ENCODE peak calls at places on chromosome 9, in ten cellular contexts. E is fibroblast of lung; K is epithelial cell of esophagus; X is thoracic aorta; Q is HCT116; Z is GM06990; J is CD8-positive, alpha-beta T cell; W is cardiac fibroblast; L is cardiac muscle cell; N is small intestine. T is an unnamed sample.

GRCh38 chr9:111034573-111035539 is 3.4 kb downstream of the LPAR1 start:
- DNase-seq in E (peak), K (no peak), X (no peak), Q (no peak), Z (no peak), J (no peak), W (peak), L (peak), N (no peak), T (no peak)

GRCh38 chr9:123281659-123282342 is 13.4 kb upstream of the STRBP start:
- DNase-seq in E (no peak), K (no peak), X (no peak), Q (no peak), Z (no peak), J (no peak), W (no peak), L (no peak), N (no peak), T (no peak)

GRCh38 chr9:105114956-105115728 is 129.3 kb upstream of the SLC44A1 start:
- DNase-seq in E (peak), K (no peak), X (no peak), Q (no peak), Z (no peak), J (no peak), W (peak), L (peak), N (peak), T (peak)

GRCh38 chr9:35675732-35676392 is 2.1 kb downstream of the CA9 start:
- DNase-seq in E (no peak), K (no peak), X (no peak), Q (no peak), Z (no peak), J (no peak), W (no peak), L (peak), N (no peak), T (no peak)

GRCh38 chr9:123349691-123350480 is 6.1 kb upstream of the CRB2 start:
- DNase-seq in E (peak), K (peak), X (no peak), Q (peak), Z (peak), J (peak), W (peak), L (peak), N (peak), T (peak)

GRCh38 chr9:72826954-72827953 is 125.6 kb downstream of the ALDH1A1 start:
- DNase-seq in E (no peak), K (no peak), X (no peak), Q (no peak), Z (no peak), J (no peak), W (no peak), L (peak), N (peak), T (no peak)

GRCh38 chr9:126581893-126582292 is 31.8 kb upstream of the LMX1B start:
- DNase-seq in E (no peak), K (no peak), X (no peak), Q (no peak), Z (no peak), J (no peak), W (no peak), L (no peak), N (no peak), T (peak)

GRCh38 chr9:136567651-136568287 is 21.9 kb upstream of the NOTCH1 start:
- DNase-seq in E (peak), K (peak), X (peak), Q (peak), Z (no peak), J (no peak), W (peak), L (peak), N (peak), T (no peak)

GRCh38 chr9:136326061-136326776 is 1.1 kb upstream of the GPSM1 start:
- DNase-seq in E (peak), K (no peak), X (no peak), Q (no peak), Z (no peak), J (no peak), W (peak), L (peak), N (no peak), T (no peak)

GRCh38 chr9:97366889-97367288 is 45.0 kb upstream of the TDRD7 start:
- DNase-seq in E (no peak), K (no peak), X (no peak), Q (no peak), Z (no peak), J (no peak), W (no peak), L (no peak), N (no peak), T (no peak)

GRCh38 chr9:134188421-134189166 is 24.2 kb upstream of the RNU6ATAC start:
- DNase-seq in E (no peak), K (no peak), X (no peak), Q (no peak), Z (no peak), J (no peak), W (no peak), L (peak), N (no peak), T (no peak)

GRCh38 chr9:135617991-135618411 is 21.3 kb downstream of the GLT6D1 start:
- DNase-seq in E (no peak), K (no peak), X (no peak), Q (no peak), Z (no peak), J (no peak), W (no peak), L (no peak), N (no peak), T (no peak)

GRCh38 chr9:99059074-99059894 is 45.6 kb upstream of the TGFBR1 start:
- DNase-seq in E (no peak), K (no peak), X (no peak), Q (no peak), Z (peak), J (no peak), W (peak), L (no peak), N (peak), T (peak)

DNA sequence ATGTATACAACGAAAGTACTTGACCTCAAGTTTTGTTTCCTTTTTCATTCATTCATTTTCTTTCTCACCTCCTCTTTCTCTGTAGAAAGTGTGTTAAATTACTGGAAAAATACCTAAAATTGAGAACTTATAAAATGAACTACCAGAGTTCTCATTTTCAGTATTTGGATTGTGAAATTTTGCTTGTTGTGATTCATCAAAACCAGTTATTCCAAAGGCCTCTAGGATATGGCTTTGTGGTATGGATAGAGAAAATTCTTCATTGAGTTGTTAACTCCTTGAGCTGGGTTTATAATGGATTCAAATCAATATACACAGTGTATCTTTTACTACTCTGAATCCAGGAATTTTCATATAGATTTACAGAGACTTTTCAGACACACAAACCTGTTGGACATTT is 287.6 kb downstream of the KDM4C start:
- DNase-seq in E (no peak), K (peak), X (no peak), Q (no peak), Z (no peak), J (no peak), W (peak), L (peak), N (no peak), T (no peak)
- H3K4me3 ChIP-seq in E (no peak), K (no peak), X (no peak), Q (no peak), Z (no peak), J (no peak), W (no peak), L (no peak), N (no peak), T (no peak)

GRCh38 chr9:130682490-130683121 is 11.0 kb upstream of the EXOSC2 start:
- DNase-seq in E (peak), K (peak), X (peak), Q (peak), Z (no peak), J (peak), W (peak), L (peak), N (peak), T (peak)
- H3K4me3 ChIP-seq in E (peak), K (peak), X (peak), Q (peak), Z (peak), J (peak), W (no peak), L (no peak), N (no peak), T (peak)

DNA sequence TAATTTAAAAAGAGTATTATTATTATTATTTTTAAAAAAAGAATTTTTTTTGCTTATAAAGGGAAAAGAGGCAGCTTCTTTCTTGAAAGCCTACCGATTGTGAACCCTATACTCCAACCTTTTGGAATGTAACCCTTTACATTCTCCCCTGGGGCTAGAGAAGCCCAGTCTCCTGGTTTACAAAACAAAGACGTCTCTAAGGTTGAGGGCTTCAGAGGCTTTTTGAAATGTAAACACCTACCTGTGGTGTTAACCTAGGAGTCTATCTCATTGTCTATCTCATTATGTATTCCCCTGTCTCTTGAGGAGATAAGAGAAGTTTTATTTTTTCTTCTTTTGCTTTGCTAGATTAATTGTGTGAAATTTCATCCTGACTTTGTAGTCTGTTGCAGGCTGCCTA is 4.7 kb downstream of the TNFSF8 start:
- DNase-seq in E (no peak), K (no peak), X (no peak), Q (no peak), Z (no peak), J (no peak), W (no peak), L (no peak), N (no peak), T (no peak)
- H3K4me3 ChIP-seq in E (no peak), K (no peak), X (no peak), Q (no peak), Z (no peak), J (no peak), W (no peak), L (no peak), N (no peak), T (no peak)

DNA sequence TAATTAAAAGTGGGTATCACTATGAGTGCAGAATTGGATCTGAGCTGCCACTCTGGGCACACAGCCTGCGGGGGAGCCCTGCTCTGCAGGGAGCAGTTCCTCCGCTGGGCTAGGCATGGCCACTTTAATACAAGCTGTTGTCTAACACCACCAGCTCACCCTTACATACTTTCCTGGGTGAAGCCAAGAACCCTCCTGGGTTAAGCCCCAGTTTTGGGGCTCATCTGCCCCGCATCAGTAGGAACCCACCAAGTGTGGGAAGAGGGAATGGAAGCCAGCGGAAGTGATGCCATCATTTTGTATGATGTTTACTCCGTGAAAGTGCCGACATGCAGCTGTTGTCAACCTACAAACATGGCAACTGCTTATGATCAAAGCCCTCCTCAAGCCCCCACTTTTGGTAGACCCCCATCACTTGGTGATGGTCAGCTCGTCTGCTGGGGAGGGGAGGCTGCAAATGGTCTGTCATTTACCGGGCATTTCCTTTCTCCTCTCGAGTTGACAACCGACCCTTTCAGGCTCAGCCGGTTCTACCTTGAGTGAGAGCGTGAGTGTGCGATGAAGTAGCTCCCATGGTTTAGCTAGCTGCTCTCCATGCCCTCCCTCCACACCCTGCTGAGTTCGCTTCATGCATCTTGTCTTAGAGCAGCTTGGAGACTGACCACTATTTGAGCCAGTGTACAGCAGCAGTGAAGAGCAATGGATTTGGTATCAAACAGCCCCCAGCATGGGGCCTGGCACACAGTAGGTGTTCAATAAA is 95.3 kb upstream of the IER5L start:
- DNase-seq in E (no peak), K (no peak), X (no peak), Q (no peak), Z (no peak), J (no peak), W (no peak), L (no peak), N (no peak), T (no peak)
- H3K4me3 ChIP-seq in E (no peak), K (no peak), X (no peak), Q (no peak), Z (no peak), J (no peak), W (no peak), L (no peak), N (no peak), T (no peak)

GRCh38 chr9:109499061-109499630 is 1.0 kb upstream of the PTPN3 start:
- DNase-seq in E (no peak), K (no peak), X (no peak), Q (no peak), Z (no peak), J (no peak), W (no peak), L (no peak), N (peak), T (no peak)

GRCh38 chr9:109497193-109498165 is 628 bp downstream of the PTPN3 start:
- DNase-seq in E (no peak), K (peak), X (no peak), Q (no peak), Z (no peak), J (no peak), W (no peak), L (no peak), N (peak), T (no peak)

GRCh38 chr9:109498195-109499060 is at the start of gene PTPN3:
- DNase-seq in E (no peak), K (peak), X (no peak), Q (no peak), Z (no peak), J (no peak), W (no peak), L (no peak), N (peak), T (no peak)

GRCh38 chr9:109500421-109500974 is 2.4 kb upstream of the PTPN3 start:
- DNase-seq in E (no peak), K (peak), X (no peak), Q (no peak), Z (no peak), J (no peak), W (no peak), L (no peak), N (no peak), T (no peak)

GRCh38 chr9:109499631-109500120 is 1.6 kb upstream of the PTPN3 start:
- DNase-seq in E (no peak), K (peak), X (no peak), Q (no peak), Z (no peak), J (no peak), W (peak), L (peak), N (peak), T (no peak)
- H3K4me3 ChIP-seq in E (peak), K (peak), X (peak), Q (peak), Z (no peak), J (no peak), W (peak), L (peak), N (no peak), T (peak)

GRCh38 chr9:113614843-113615648 is 151.5 kb downstream of the RGS3 start:
- DNase-seq in E (peak), K (no peak), X (peak), Q (no peak), Z (no peak), J (no peak), W (peak), L (peak), N (no peak), T (no peak)
- H3K4me3 ChIP-seq in E (no peak), K (no peak), X (peak), Q (no peak), Z (no peak), J (no peak), W (no peak), L (no peak), N (no peak), T (no peak)

GRCh38 chr9:79574716-79575242 is 3.0 kb downstream of the TLE4 start:
- DNase-seq in E (peak), K (no peak), X (no peak), Q (no peak), Z (no peak), J (no peak), W (peak), L (no peak), N (no peak), T (no peak)
- H3K4me3 ChIP-seq in E (peak), K (peak), X (no peak), Q (no peak), Z (no peak), J (peak), W (peak), L (no peak), N (no peak), T (no peak)

GRCh38 chr9:109098960-109099308 is 20.8 kb downstream of the TMEM245 start:
- DNase-seq in E (no peak), K (no peak), X (no peak), Q (no peak), Z (no peak), J (no peak), W (no peak), L (no peak), N (no peak), T (no peak)

GRCh38 chr9:109098221-109098959 is 21.4 kb downstream of the TMEM245 start:
- DNase-seq in E (peak), K (peak), X (no peak), Q (no peak), Z (no peak), J (no peak), W (peak), L (peak), N (no peak), T (no peak)

GRCh38 chr9:109100543-109101201 is 19.1 kb downstream of the TMEM245 start:
- DNase-seq in E (no peak), K (no peak), X (no peak), Q (no peak), Z (no peak), J (no peak), W (no peak), L (no peak), N (no peak), T (no peak)

GRCh38 chr9:109101810-109102209 is 17.9 kb downstream of the TMEM245 start:
- DNase-seq in E (peak), K (peak), X (no peak), Q (peak), Z (peak), J (no peak), W (peak), L (peak), N (peak), T (peak)

GRCh38 chr9:109101202-109101595 is 18.5 kb downstream of the TMEM245 start:
- DNase-seq in E (no peak), K (no peak), X (no peak), Q (no peak), Z (no peak), J (no peak), W (no peak), L (no peak), N (no peak), T (no peak)
- H3K4me3 ChIP-seq in E (no peak), K (no peak), X (no peak), Q (no peak), Z (no peak), J (peak), W (no peak), L (no peak), N (no peak), T (peak)

DNA sequence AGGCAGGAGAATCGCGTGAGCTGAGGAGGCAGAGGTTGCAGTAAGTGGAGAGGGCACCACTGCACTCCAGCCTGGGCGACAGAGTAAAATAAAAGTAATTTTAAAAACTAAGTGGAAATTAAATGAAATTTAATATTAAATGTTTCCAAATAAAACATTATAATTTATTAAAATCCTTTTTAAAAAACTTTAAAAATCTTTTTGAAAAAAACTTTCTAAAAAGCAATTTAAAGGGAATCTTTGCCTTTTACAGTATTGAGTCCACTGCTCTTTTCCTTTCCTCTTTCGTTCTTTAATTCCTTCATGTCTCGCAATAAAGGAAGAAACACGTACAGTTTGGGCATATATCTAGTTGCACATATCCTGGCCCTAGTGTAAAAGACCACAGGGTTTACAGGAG is 77.8 kb upstream of the DMRT1 start:
- DNase-seq in E (no peak), K (no peak), X (no peak), Q (no peak), Z (no peak), J (no peak), W (no peak), L (no peak), N (no peak), T (no peak)
- H3K4me3 ChIP-seq in E (no peak), K (no peak), X (peak), Q (no peak), Z (no peak), J (no peak), W (no peak), L (no peak), N (no peak), T (no peak)

DNA sequence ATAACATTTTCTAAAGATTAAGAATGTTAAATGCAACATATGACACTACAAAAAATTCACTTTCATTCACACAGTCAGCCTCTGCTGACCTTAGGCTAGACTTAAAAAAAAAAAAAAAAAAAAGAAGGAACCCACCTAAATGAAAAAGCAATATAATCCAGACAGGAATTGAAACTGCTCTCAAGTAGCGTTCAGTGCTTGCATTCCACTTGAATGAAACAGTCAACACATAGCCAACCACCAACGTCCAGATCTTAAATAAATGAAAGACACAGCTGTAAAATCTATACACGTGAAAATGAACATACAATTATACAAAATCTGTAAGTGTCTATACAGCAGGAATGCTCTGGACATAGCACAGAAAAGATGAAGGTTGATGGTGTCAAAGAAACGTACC is 11.4 kb downstream of the TMEM245 start:
- DNase-seq in E (peak), K (peak), X (no peak), Q (no peak), Z (no peak), J (no peak), W (peak), L (peak), N (no peak), T (no peak)
- H3K4me3 ChIP-seq in E (peak), K (no peak), X (no peak), Q (no peak), Z (no peak), J (no peak), W (no peak), L (no peak), N (no peak), T (no peak)

T was measured in Jurkat, Clone E6-1.